ENCODE peak calls at places on chromosomes 4 and X, in nine cellular contexts. One of them, this sample, is unnamed.

GRCh38 chr4:89137695-89138094 is 26.4 kb downstream of the TIGD2 start:
- DNase-seq in endodermal cell: peak; percentile 85
- DNase-seq in HL-60: no peak
- DNase-seq in thoracic aorta: no peak
- DNase-seq in osteocyte: no peak
- DNase-seq in GM13976: no peak
- DNase-seq in mammary epithelial cell: no peak
- DNase-seq in GM06990: no peak
- DNase-seq in IMR-90: no peak
- DNase-seq in this sample: no peak

GRCh38 chrX:136047001-136047642 is 61.9 kb downstream of the SLC9A6 start:
- DNase-seq in thoracic aorta: no peak
- DNase-seq in mammary epithelial cell: no peak
- DNase-seq in endodermal cell: no peak
- DNase-seq in GM13976: no peak
- DNase-seq in HL-60: no peak
- DNase-seq in osteocyte: no peak
- DNase-seq in IMR-90: peak; percentile 42
- DNase-seq in GM06990: no peak
- DNase-seq in this sample: no peak

GRCh38 chr4:10584042-10584441 is 100.5 kb downstream of the CLNK start:
- DNase-seq in GM06990: no peak
- DNase-seq in thoracic aorta: no peak
- DNase-seq in IMR-90: peak; percentile 87
- DNase-seq in GM13976: peak; percentile 46
- DNase-seq in osteocyte: no peak
- DNase-seq in endodermal cell: no peak
- DNase-seq in HL-60: no peak
- DNase-seq in mammary epithelial cell: peak; percentile 88
- DNase-seq in this sample: peak; percentile 25

GRCh38 chrX:2502668-2503519 is 2.1 kb upstream of the DHRSX start:
- DNase-seq in IMR-90: peak; percentile 18
- DNase-seq in HL-60: no peak
- DNase-seq in osteocyte: no peak
- DNase-seq in GM06990: no peak
- DNase-seq in mammary epithelial cell: no peak
- DNase-seq in GM13976: no peak
- DNase-seq in endodermal cell: no peak
- DNase-seq in thoracic aorta: no peak
- DNase-seq in this sample: no peak

GRCh38 chr4:7746351-7747061 is 193.2 kb downstream of the AFAP1 start:
- DNase-seq in osteocyte: no peak
- DNase-seq in HL-60: no peak
- DNase-seq in thoracic aorta: no peak
- DNase-seq in GM06990: no peak
- DNase-seq in IMR-90: no peak
- DNase-seq in mammary epithelial cell: no peak
- DNase-seq in endodermal cell: no peak
- DNase-seq in GM13976: no peak
- DNase-seq in this sample: no peak

GRCh38 chrX:9788908-9789307 is 2.7 kb downstream of the SHROOM2 start:
- DNase-seq in thoracic aorta: no peak
- DNase-seq in HL-60: no peak
- DNase-seq in GM06990: no peak
- DNase-seq in mammary epithelial cell: no peak
- DNase-seq in IMR-90: peak; percentile 55
- DNase-seq in GM13976: no peak
- DNase-seq in osteocyte: no peak
- DNase-seq in endodermal cell: no peak
- DNase-seq in this sample: no peak

GRCh38 chr4:185867770-185868169 is 55.8 kb upstream of the SORBS2 start:
- DNase-seq in IMR-90: no peak
- DNase-seq in mammary epithelial cell: no peak
- DNase-seq in GM13976: no peak
- DNase-seq in endodermal cell: no peak
- DNase-seq in osteocyte: no peak
- DNase-seq in thoracic aorta: no peak
- DNase-seq in HL-60: no peak
- DNase-seq in GM06990: no peak
- DNase-seq in this sample: no peak

GRCh38 chrX:137982791-137983190 is 416.9 kb downstream of the ZIC3 start:
- DNase-seq in IMR-90: no peak
- DNase-seq in GM13976: no peak
- DNase-seq in endodermal cell: no peak
- DNase-seq in GM06990: no peak
- DNase-seq in mammary epithelial cell: no peak
- DNase-seq in thoracic aorta: no peak
- DNase-seq in osteocyte: no peak
- DNase-seq in HL-60: no peak
- DNase-seq in this sample: no peak

GRCh38 chrX:6383488-6383887 is 151.4 kb downstream of the VCX3A start:
- DNase-seq in osteocyte: no peak
- DNase-seq in GM13976: no peak
- DNase-seq in endodermal cell: peak; percentile 59
- DNase-seq in GM06990: no peak
- DNase-seq in IMR-90: no peak
- DNase-seq in HL-60: no peak
- DNase-seq in mammary epithelial cell: no peak
- DNase-seq in thoracic aorta: no peak
- DNase-seq in this sample: no peak

GRCh38 chr4:74174421-74174820 is 16.5 kb downstream of the MTHFD2L start:
- DNase-seq in thoracic aorta: no peak
- DNase-seq in HL-60: no peak
- DNase-seq in IMR-90: no peak
- DNase-seq in osteocyte: no peak
- DNase-seq in GM06990: no peak
- DNase-seq in endodermal cell: no peak
- DNase-seq in mammary epithelial cell: no peak
- DNase-seq in GM13976: no peak
- DNase-seq in this sample: no peak

GRCh38 chrX:351736-352135 is 33.1 kb upstream of the GTPBP6 start:
- DNase-seq in HL-60: no peak
- DNase-seq in GM06990: no peak
- DNase-seq in endodermal cell: no peak
- DNase-seq in thoracic aorta: no peak
- DNase-seq in IMR-90: no peak
- DNase-seq in mammary epithelial cell: no peak
- DNase-seq in osteocyte: peak; percentile 59
- DNase-seq in GM13976: no peak
- DNase-seq in this sample: no peak

GRCh38 chr4:120869511-120870278 is 52.8 kb downstream of the PRDM5 start:
- DNase-seq in GM13976: no peak
- DNase-seq in GM06990: no peak
- DNase-seq in HL-60: no peak
- DNase-seq in mammary epithelial cell: no peak
- DNase-seq in IMR-90: peak; percentile 14
- DNase-seq in osteocyte: no peak
- DNase-seq in endodermal cell: no peak
- DNase-seq in thoracic aorta: no peak
- DNase-seq in this sample: no peak

GRCh38 chr4:120873554-120873953 is 49.0 kb downstream of the PRDM5 start:
- DNase-seq in thoracic aorta: no peak
- DNase-seq in osteocyte: no peak
- DNase-seq in IMR-90: no peak
- DNase-seq in mammary epithelial cell: no peak
- DNase-seq in GM13976: no peak
- DNase-seq in GM06990: no peak
- DNase-seq in HL-60: no peak
- DNase-seq in endodermal cell: no peak
- DNase-seq in this sample: no peak

GRCh38 chr4:120871173-120871572 is 51.4 kb downstream of the PRDM5 start:
- DNase-seq in osteocyte: no peak
- DNase-seq in HL-60: no peak
- DNase-seq in GM13976: no peak
- DNase-seq in endodermal cell: no peak
- DNase-seq in GM06990: no peak
- DNase-seq in IMR-90: no peak
- DNase-seq in thoracic aorta: no peak
- DNase-seq in mammary epithelial cell: no peak
- DNase-seq in this sample: no peak

GRCh38 chr4:120865985-120866384 is 56.5 kb downstream of the PRDM5 start:
- DNase-seq in endodermal cell: no peak
- DNase-seq in GM06990: no peak
- DNase-seq in IMR-90: peak; percentile 31
- DNase-seq in thoracic aorta: no peak
- DNase-seq in HL-60: no peak
- DNase-seq in osteocyte: no peak
- DNase-seq in GM13976: no peak
- DNase-seq in mammary epithelial cell: peak; percentile 3
- DNase-seq in this sample: no peak

GRCh38 chr4:120870279-120870673 is 52.2 kb downstream of the PRDM5 start:
- DNase-seq in IMR-90: no peak
- DNase-seq in GM06990: no peak
- DNase-seq in GM13976: no peak
- DNase-seq in endodermal cell: peak; percentile 87
- DNase-seq in HL-60: no peak
- DNase-seq in osteocyte: no peak
- DNase-seq in mammary epithelial cell: no peak
- DNase-seq in thoracic aorta: no peak
- DNase-seq in this sample: peak; percentile 6
- TF ChIP-seq CTCF in IMR-90: no peak
- TF ChIP-seq CTCF in GM06990: peak; percentile 29
- TF ChIP-seq CTCF in GM13976: no peak
- TF ChIP-seq CTCF in endodermal cell: peak; percentile 77
- TF ChIP-seq CTCF in HL-60: no peak
- TF ChIP-seq CTCF in osteocyte: peak; percentile 8
- TF ChIP-seq CTCF in mammary epithelial cell: no peak
- TF ChIP-seq CTCF in thoracic aorta: no peak
- TF ChIP-seq CTCF in this sample: no peak

GRCh38 chr4:84481879-84482245 is 17.2 kb downstream of the NKX6-1 start:
- DNase-seq in thoracic aorta: no peak
- DNase-seq in endodermal cell: peak; percentile 73
- DNase-seq in HL-60: no peak
- DNase-seq in GM06990: no peak
- DNase-seq in mammary epithelial cell: no peak
- DNase-seq in IMR-90: no peak
- DNase-seq in osteocyte: no peak
- DNase-seq in GM13976: no peak
- DNase-seq in this sample: no peak

GRCh38 chr4:84479663-84480062 is 19.4 kb downstream of the NKX6-1 start:
- DNase-seq in osteocyte: no peak
- DNase-seq in IMR-90: no peak
- DNase-seq in GM13976: no peak
- DNase-seq in HL-60: no peak
- DNase-seq in endodermal cell: no peak
- DNase-seq in thoracic aorta: no peak
- DNase-seq in GM06990: no peak
- DNase-seq in mammary epithelial cell: no peak
- DNase-seq in this sample: no peak

GRCh38 chr4:84477738-84478137 is 21.4 kb downstream of the NKX6-1 start:
- DNase-seq in HL-60: no peak
- DNase-seq in endodermal cell: no peak
- DNase-seq in GM06990: no peak
- DNase-seq in IMR-90: no peak
- DNase-seq in mammary epithelial cell: no peak
- DNase-seq in osteocyte: no peak
- DNase-seq in GM13976: no peak
- DNase-seq in thoracic aorta: no peak
- DNase-seq in this sample: no peak

GRCh38 chr4:84481077-84481878 is 17.8 kb downstream of the NKX6-1 start:
- DNase-seq in IMR-90: no peak
- DNase-seq in osteocyte: no peak
- DNase-seq in endodermal cell: peak; percentile 68
- DNase-seq in HL-60: no peak
- DNase-seq in mammary epithelial cell: no peak
- DNase-seq in GM13976: no peak
- DNase-seq in GM06990: no peak
- DNase-seq in thoracic aorta: no peak
- DNase-seq in this sample: no peak

DNA sequence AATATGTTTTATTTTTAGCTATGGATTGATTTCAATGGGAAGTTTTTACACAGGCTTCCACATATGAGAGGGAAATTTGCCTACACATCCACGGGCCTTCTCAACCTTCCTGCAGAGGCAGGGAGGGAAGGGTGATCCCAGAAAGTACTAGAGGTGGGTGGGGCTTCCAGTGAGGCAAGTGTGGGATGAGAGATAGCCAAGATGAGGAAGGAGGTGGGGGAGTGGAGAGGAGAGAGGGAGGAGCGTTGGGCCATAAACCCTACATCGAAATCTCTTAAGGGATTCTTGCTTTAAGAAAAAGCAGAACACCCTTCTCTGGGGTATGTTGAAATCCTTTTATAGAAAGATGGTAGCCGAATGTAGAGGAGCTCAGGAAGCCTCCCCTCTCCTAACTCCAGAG is 19.0 kb downstream of the NKX6-1 start:
- DNase-seq in HL-60: no peak
- DNase-seq in osteocyte: no peak
- DNase-seq in endodermal cell: peak; percentile 57
- DNase-seq in IMR-90: no peak
- DNase-seq in thoracic aorta: no peak
- DNase-seq in GM13976: no peak
- DNase-seq in mammary epithelial cell: no peak
- DNase-seq in GM06990: no peak
- DNase-seq in this sample: no peak
- TF ChIP-seq CTCF in HL-60: no peak
- TF ChIP-seq CTCF in osteocyte: no peak
- TF ChIP-seq CTCF in endodermal cell: no peak
- TF ChIP-seq CTCF in IMR-90: no peak
- TF ChIP-seq CTCF in thoracic aorta: no peak
- TF ChIP-seq CTCF in GM13976: no peak
- TF ChIP-seq CTCF in mammary epithelial cell: no peak
- TF ChIP-seq CTCF in GM06990: no peak
- TF ChIP-seq CTCF in this sample: no peak

GRCh38 chr4:78022517-78022916 is 34.6 kb upstream of the FRAS1 start:
- DNase-seq in GM06990: no peak
- DNase-seq in GM13976: no peak
- DNase-seq in mammary epithelial cell: no peak
- DNase-seq in HL-60: no peak
- DNase-seq in osteocyte: no peak
- DNase-seq in thoracic aorta: no peak
- DNase-seq in IMR-90: no peak
- DNase-seq in endodermal cell: no peak
- DNase-seq in this sample: no peak
- TF ChIP-seq CTCF in GM06990: no peak
- TF ChIP-seq CTCF in GM13976: no peak
- TF ChIP-seq CTCF in mammary epithelial cell: no peak
- TF ChIP-seq CTCF in HL-60: no peak
- TF ChIP-seq CTCF in osteocyte: no peak
- TF ChIP-seq CTCF in thoracic aorta: no peak
- TF ChIP-seq CTCF in IMR-90: no peak
- TF ChIP-seq CTCF in endodermal cell: peak; percentile 26
- TF ChIP-seq CTCF in this sample: no peak

DNA sequence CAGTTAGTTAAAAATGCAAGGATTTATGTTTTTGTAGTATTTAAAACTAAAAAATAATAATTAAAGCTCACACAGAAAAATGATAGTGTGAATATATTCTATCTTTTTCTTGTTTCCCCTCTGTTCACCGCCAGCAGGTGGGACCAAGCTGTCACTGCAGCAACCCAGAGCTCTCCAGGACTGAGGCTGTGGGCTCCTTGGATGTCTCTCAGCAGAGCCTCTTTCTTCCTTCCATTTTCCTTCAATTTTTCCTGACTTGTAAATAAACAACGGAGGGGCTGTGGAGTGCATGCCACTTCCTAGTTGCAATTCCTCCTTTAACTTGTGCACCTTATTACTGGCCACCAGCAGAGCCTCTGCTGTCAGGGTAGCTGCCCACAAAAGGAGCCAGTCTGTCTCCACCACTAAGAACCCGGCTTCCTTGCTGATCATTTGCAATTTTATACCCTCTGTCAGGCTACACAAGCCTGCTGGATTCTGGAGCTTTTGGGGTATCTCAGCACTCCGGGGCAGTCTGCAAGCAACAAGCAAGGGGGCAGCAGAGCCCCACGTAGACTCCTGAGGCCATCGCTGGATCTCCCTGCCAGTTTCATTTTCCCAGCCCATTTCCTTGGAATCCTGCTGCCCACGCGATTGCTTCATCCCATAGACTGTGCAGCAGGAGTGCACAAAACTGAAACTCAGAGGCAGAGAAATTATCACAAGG is 1467.4 kb downstream of the C4orf33 start:
- DNase-seq in HL-60: no peak
- DNase-seq in endodermal cell: peak; percentile 88
- DNase-seq in mammary epithelial cell: peak; percentile 44
- DNase-seq in GM13976: no peak
- DNase-seq in GM06990: no peak
- DNase-seq in IMR-90: peak; percentile 72
- DNase-seq in osteocyte: no peak
- DNase-seq in thoracic aorta: no peak
- DNase-seq in this sample: peak; percentile 45
- TF ChIP-seq CTCF in HL-60: no peak
- TF ChIP-seq CTCF in endodermal cell: peak; percentile 85
- TF ChIP-seq CTCF in mammary epithelial cell: peak; percentile 41
- TF ChIP-seq CTCF in GM13976: no peak
- TF ChIP-seq CTCF in GM06990: no peak
- TF ChIP-seq CTCF in IMR-90: peak; percentile 67
- TF ChIP-seq CTCF in osteocyte: peak; percentile 74
- TF ChIP-seq CTCF in thoracic aorta: no peak
- TF ChIP-seq CTCF in this sample: peak; percentile 74

This sample was measured in RWPE1.